ENCODE peak calls at places on chromosomes 4 and X, in seven cellular contexts. Q, U, H, J, R, S and B are unnamed samples.

GRCh38 chr4:6942238-6942800 is 32.7 kb downstream of the TBC1D14 start:
- DNase-seq in H (peak), U (no peak), S (peak), Q (no peak), R (peak), J (peak), B (peak)

GRCh38 chr4:69936566-69936965 is 5.7 kb downstream of the CSN1S1 start:
- DNase-seq in R (no peak), H (peak), U (no peak), S (no peak), Q (no peak), J (no peak), B (no peak)

GRCh38 chr4:140858897-140859296 is 102.7 kb upstream of the TBC1D9 start:
- DNase-seq in J (no peak), R (no peak), Q (no peak), U (no peak), S (peak), H (peak), B (no peak)

GRCh38 chrX:121333942-121334341 is 286.5 kb downstream of the GLUD2 start:
- DNase-seq in U (no peak), R (peak), H (no peak), S (no peak), Q (no peak), J (no peak), B (no peak)

GRCh38 chr4:1472911-1473518 is 66.8 kb upstream of the NKX1-1 start:
- DNase-seq in R (no peak), H (no peak), S (no peak), U (no peak), J (no peak), Q (peak), B (no peak)

GRCh38 chrX:134554291-134554690 is 94.3 kb downstream of the HPRT1 start:
- DNase-seq in U (no peak), H (no peak), J (no peak), R (no peak), S (no peak), Q (no peak), B (no peak)

GRCh38 chrX:30992381-30992904 is 79.4 kb downstream of the FTHL17 start:
- DNase-seq in J (no peak), Q (no peak), U (no peak), H (no peak), R (no peak), S (no peak), B (no peak)

GRCh38 chr4:109472343-109472761 is 38.7 kb downstream of the SEC24B start:
- DNase-seq in Q (no peak), U (no peak), R (no peak), S (peak), J (peak), H (peak), B (no peak)

GRCh38 chrX:117910216-117910615 is 206.4 kb downstream of the KLHL13 start:
- DNase-seq in S (no peak), R (no peak), Q (no peak), J (no peak), H (no peak), U (no peak), B (no peak)

GRCh38 chrX:44343412-44343942 is at the start of gene EFHC2:
- DNase-seq in U (no peak), Q (peak), R (no peak), H (peak), J (no peak), S (no peak), B (peak)

GRCh38 chrX:133414399-133415275 is 652 bp downstream of the GPC4 start:
- DNase-seq in J (no peak), Q (peak), S (no peak), H (no peak), U (no peak), R (no peak), B (peak)

GRCh38 chr4:137524642-137525384 is 7.5 kb downstream of the PCDH18 start:
- DNase-seq in J (no peak), H (peak), Q (no peak), U (no peak), S (no peak), R (no peak), B (no peak)

GRCh38 chr4:152165146-152165545 is 370.7 kb downstream of the FBXW7 start:
- DNase-seq in H (no peak), J (peak), U (no peak), Q (no peak), R (no peak), S (no peak), B (no peak)

GRCh38 chr4:113564493-113564892 is 197.0 kb downstream of the CAMK2D start:
- DNase-seq in S (no peak), H (no peak), Q (no peak), R (peak), U (no peak), J (no peak), B (no peak)

GRCh38 chr4:23114538-23114937 is 421.8 kb downstream of the GBA3 start:
- DNase-seq in U (no peak), J (no peak), R (no peak), H (no peak), Q (no peak), S (peak), B (no peak)

GRCh38 chr4:167177925-167178324 is 56.4 kb downstream of the SPOCK3 start:
- DNase-seq in R (no peak), J (no peak), H (no peak), U (no peak), S (no peak), Q (no peak), B (no peak)

GRCh38 chrX:155966876-155967275 is 30.6 kb upstream of the IL9R start:
- DNase-seq in R (peak), U (no peak), Q (no peak), H (no peak), S (no peak), J (no peak), B (peak)
- TF ChIP-seq CTCF in R (peak), U (no peak), Q (peak), H (peak), S (no peak), J (no peak), B (peak)

DNA sequence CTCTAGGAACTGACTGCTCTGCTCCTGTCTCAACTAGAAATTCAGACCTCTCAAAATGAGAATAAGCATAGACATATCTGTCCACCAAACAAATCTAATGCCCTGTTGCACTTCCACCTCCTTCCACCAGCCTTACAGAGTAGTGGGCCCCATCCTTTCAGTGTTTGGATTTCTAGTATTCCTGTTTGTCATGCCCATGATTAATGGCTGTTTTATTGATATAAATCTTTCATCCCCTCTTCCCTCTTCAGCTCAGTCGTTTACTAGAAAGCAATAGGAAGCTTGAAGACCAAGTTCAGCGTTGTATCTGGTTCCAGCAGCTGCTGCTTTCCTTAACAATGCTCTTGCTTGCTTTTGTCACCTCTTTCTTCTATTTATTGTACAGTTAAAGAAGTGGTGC is 46.2 kb downstream of the MOSPD2 start:
- DNase-seq in H (no peak), S (no peak), U (no peak), R (no peak), Q (no peak), J (no peak), B (no peak)
- TF ChIP-seq CTCF in H (no peak), S (no peak), U (no peak), R (no peak), Q (no peak), J (no peak), B (no peak)

GRCh38 chr4:61828960-61829359 is 628.8 kb downstream of the ADGRL3 start:
- DNase-seq in S (no peak), J (no peak), U (no peak), R (no peak), Q (no peak), H (no peak), B (no peak)
- TF ChIP-seq CTCF in S (no peak), J (no peak), U (no peak), R (no peak), Q (no peak), H (no peak), B (no peak)

GRCh38 chr4:98092833-98093439 is 50.3 kb downstream of the STPG2 start:
- DNase-seq in Q (no peak), U (no peak), R (peak), S (peak), H (peak), J (peak), B (no peak)
- TF ChIP-seq CTCF in Q (peak), U (no peak), R (peak), S (peak), H (peak), J (peak), B (no peak)

DNA sequence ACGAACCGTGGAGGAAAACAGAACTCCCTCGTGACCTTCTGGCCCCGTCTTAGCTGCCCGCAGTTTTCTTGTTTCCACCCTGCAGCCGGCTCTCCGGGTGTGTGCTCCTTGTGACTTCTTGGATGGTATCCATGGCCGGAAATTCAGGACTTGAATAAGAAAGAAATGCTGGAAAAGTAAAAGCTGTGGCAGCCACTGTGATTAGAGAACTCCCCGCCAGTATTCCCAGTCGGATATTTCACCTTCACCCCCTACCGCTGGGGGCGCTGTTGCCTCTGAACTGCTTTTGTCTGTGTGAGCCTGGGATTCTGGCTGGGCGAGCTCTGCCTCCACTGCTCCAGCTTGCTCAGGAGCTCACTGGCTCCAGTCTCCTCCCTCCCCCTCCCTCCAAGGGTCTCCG is 41.5 kb upstream of the CYP4V2 start:
- DNase-seq in U (no peak), S (no peak), J (no peak), R (peak), H (peak), Q (peak), B (no peak)
- TF ChIP-seq CTCF in U (no peak), S (peak), J (peak), R (peak), H (peak), Q (peak), B (no peak)

GRCh38 chr4:94746746-94747145 is 11.0 kb upstream of the BMPR1B start:
- DNase-seq in R (no peak), H (no peak), Q (no peak), J (no peak), S (no peak), U (no peak), B (no peak)
- TF ChIP-seq CTCF in R (no peak), H (peak), Q (no peak), J (no peak), S (no peak), U (no peak), B (no peak)

GRCh38 chrX:74490249-74490648 is 69.0 kb downstream of the SLC16A2 start:
- DNase-seq in J (no peak), R (no peak), H (no peak), S (no peak), Q (no peak), U (no peak), B (no peak)

GRCh38 chrX:74493806-74494205 is 72.5 kb downstream of the SLC16A2 start:
- DNase-seq in J (no peak), S (no peak), R (no peak), U (no peak), Q (no peak), H (no peak), B (no peak)

DNA sequence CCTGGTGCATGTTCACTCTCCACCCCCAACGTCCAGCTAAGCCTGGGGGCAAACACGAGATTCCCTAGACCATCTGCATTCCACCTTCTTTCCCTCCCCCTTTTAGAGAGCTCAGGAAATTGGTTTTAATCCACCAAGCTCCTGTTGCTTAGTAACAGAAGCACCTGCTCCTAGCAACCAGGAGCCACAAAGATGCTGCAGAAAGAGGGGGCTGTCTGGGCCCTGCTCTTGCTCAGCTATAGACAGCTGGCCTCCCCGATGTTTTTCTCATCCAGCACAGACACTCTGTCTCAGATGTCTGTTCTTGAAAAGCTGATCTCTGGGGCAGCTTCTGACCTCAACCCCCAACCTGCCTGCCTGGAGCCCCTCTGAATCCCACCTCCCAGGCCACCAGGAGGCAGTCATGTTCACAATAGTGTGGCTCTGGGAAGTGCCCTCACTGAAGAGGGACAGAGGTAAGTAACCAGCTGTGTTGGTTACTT is 71.5 kb downstream of the SLC16A2 start:
- DNase-seq in H (no peak), R (peak), U (no peak), S (no peak), J (no peak), Q (no peak), B (no peak)
- TF ChIP-seq CTCF in H (peak), R (no peak), U (no peak), S (no peak), J (peak), Q (peak), B (peak)

GRCh38 chr4:90419124-90419711 is 292.0 kb downstream of the CCSER1 start:
- DNase-seq in U (no peak), Q (no peak), R (peak), J (peak), H (peak), S (peak), B (peak)
- TF ChIP-seq CTCF in U (no peak), Q (peak), R (peak), J (peak), H (peak), S (peak), B (peak)

DNA sequence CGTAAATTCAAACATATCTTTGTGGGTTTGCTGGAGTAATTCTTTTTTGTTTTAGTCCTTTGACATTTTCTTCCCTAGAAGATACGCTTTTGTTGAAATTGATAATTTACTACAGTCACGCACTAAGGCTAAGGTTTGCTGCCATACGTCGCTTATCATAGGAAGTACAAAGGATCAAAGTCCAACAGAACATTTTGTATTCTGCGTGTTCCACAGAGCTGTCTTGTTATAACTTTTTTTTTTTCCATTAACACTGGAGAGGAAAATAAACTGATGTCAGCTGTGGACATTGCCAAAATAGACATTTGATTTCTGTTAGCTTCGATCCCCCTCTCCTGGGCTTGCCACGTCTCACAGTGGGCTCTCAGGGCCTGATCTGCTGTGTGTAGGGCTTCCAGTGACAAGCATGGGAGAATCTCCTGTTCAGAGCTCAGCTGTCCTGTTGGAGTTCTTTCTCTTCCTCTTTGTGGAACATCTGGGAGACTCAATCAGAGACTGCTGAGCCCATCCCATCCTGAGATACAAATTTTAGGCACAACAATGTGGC is 93.3 kb downstream of the SPATA18 start:
- DNase-seq in S (no peak), R (no peak), H (no peak), U (no peak), Q (no peak), J (no peak), B (no peak)
- TF ChIP-seq CTCF in S (no peak), R (no peak), H (no peak), U (no peak), Q (no peak), J (no peak), B (no peak)